ENCODE peak calls at places on chromosomes 3 and 15, in four cellular contexts. F is upper lobe of left lung, U is stomach, I is HL-60. O is an unnamed sample.
A peak's percentile ranks its signal among the peaks of the same experiment; 100 is the strongest.

GRCh38 chr3:14127516-14128161 is 2.8 kb downstream of the TMEM43 start:
- DNase-seq in F (no peak), U (no peak), I (no peak), O (no peak)

GRCh38 chr3:146682176-146682575 is 77.0 kb upstream of the PLSCR5 start:
- DNase-seq in F (no peak), U (no peak), I (no peak), O (no peak)

GRCh38 chr3:108319428-108320053 is 23.2 kb downstream of the HHLA2 start:
- DNase-seq in F (no peak), U (peak; percentile 63), I (no peak), O (no peak)

GRCh38 chr3:197564097-197564843 is 8.5 kb upstream of the BDH1 start:
- DNase-seq in F (no peak), U (no peak), I (no peak), O (no peak)

GRCh38 chr3:32820971-32821685 is 3.3 kb downstream of the TRIM71 start:
- DNase-seq in F (no peak), U (no peak), I (no peak), O (no peak)

GRCh38 chr3:48399387-48400172 is 27.6 kb downstream of the FBXW12 start:
- DNase-seq in F (peak; percentile 38), U (no peak), I (no peak), O (no peak)

GRCh38 chr3:64223809-64224570 is 1.3 kb downstream of the PRICKLE2 start:
- DNase-seq in F (no peak), U (no peak), I (no peak), O (no peak)

GRCh38 chr3:118380576-118380975 is 654.1 kb downstream of the IGSF11 start:
- DNase-seq in F (no peak), U (no peak), I (no peak), O (no peak)

GRCh38 chr15:63089260-63090043 is 32.2 kb upstream of the LACTB start:
- DNase-seq in F (no peak), U (no peak), I (no peak), O (peak; percentile 61)

GRCh38 chr3:185070491-185071335 is 82.1 kb downstream of the C3orf70 start:
- DNase-seq in F (no peak), U (no peak), I (no peak), O (no peak)

GRCh38 chr15:89998141-89998661 is 2.9 kb upstream of the ZNF710 start:
- DNase-seq in F (no peak), U (no peak), I (no peak), O (no peak)

GRCh38 chr3:102258666-102259227 is 176.1 kb upstream of the ZPLD1 start:
- DNase-seq in F (no peak), U (no peak), I (no peak), O (no peak)

GRCh38 chr3:130093741-130094391 is 12.2 kb downstream of the ALG1L2 start:
- DNase-seq in F (peak; percentile 77), U (no peak), I (peak; percentile 38), O (no peak)

GRCh38 chr3:7307410-7307809 is 446.5 kb downstream of the GRM7 start:
- DNase-seq in F (no peak), U (no peak), I (no peak), O (no peak)

GRCh38 chr3:58433400-58434169 is at the start of gene PDHB:
- DNase-seq in F (peak; percentile 97), U (peak; percentile 92), I (peak; percentile 82), O (peak; percentile 95)

GRCh38 chr3:179760944-179761343 is 108.1 kb downstream of the USP13 start:
- DNase-seq in F (no peak), U (no peak), I (peak; percentile 49), O (no peak)

GRCh38 chr3:129486057-129487035 is 42.1 kb upstream of the RHO start:
- DNase-seq in F (no peak), U (no peak), I (no peak), O (no peak)

GRCh38 chr3:38582941-38583645 is 66.4 kb downstream of the SCN5A start:
- DNase-seq in F (peak; percentile 38), U (peak; percentile 18), I (no peak), O (no peak)

GRCh38 chr15:52427804-52428203 is 100.9 kb downstream of the MYO5A start:
- DNase-seq in F (no peak), U (no peak), I (no peak), O (no peak)

GRCh38 chr3:120622870-120623718 is 27.0 kb downstream of the NDUFB4 start:
- DNase-seq in F (no peak), U (no peak), I (no peak), O (no peak)

GRCh38 chr3:21704796-21705195 is 46.2 kb downstream of the ZNF385D start:
- DNase-seq in F (no peak), U (no peak), I (no peak), O (no peak)

GRCh38 chr15:68687136-68687735 is 108.4 kb downstream of the CORO2B start:
- DNase-seq in F (no peak), U (no peak), I (no peak), O (no peak)

GRCh38 chr15:58361291-58361759 is 70.5 kb upstream of the LIPC start:
- DNase-seq in F (no peak), U (no peak), I (peak; percentile 63), O (no peak)

GRCh38 chr15:65856821-65857455 is 12.4 kb upstream of the RAB11A start:
- DNase-seq in F (no peak), U (peak; percentile 83), I (no peak), O (peak; percentile 84)

GRCh38 chr3:141050913-141051632 is at the start of gene SPSB4:
- DNase-seq in F (peak; percentile 92), U (no peak), I (peak; percentile 21), O (no peak)

GRCh38 chr15:85579957-85580694 is 199.7 kb downstream of the AKAP13 start:
- DNase-seq in F (no peak), U (peak; percentile 60), I (no peak), O (no peak)

GRCh38 chr3:127425505-127426443 is 137.9 kb upstream of the PRR20G start:
- DNase-seq in F (no peak), U (no peak), I (no peak), O (no peak)

GRCh38 chr3:52088445-52089367 is 32.3 kb upstream of the DUSP7 start:
- DNase-seq in F (no peak), U (no peak), I (peak; percentile 84), O (no peak)

DNA sequence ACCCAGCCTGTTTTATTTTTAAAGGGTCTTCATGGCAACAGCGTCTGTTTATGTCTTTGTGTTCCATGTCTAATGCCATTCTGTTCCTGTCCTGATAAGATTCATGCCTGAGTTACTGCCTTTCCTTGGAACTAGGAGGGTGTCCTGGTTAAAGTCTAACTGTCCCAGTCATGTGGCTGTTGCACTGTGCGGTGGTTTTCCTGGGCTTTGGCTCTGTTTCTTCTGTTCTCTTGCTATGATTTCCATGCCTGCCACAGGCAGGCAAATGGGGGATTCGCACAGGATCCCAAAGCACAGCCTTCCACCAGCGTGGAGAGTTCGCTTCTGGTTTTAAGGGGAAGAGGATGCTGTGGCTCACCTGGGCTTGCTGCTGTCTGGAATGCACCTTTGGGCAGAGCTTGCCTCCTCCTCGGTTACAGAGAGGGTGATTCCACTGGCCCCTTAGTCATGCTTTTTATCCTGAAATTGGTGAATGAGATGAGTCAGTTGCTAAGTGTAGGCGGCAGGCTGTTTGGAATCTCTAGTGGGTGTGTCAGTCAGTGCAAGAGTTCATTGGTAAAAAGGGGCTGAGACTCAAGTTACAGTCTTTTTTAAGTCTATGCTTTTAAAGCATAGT is 86.8 kb downstream of the CCK start:
- DNase-seq in F (no peak), U (no peak), I (no peak), O (no peak)
- TF ChIP-seq POLR2AphosphoS5 in F (no peak), U (peak; percentile 30), I (no peak), O (no peak)

GRCh38 chr3:193827039-193827669 is 234.1 kb downstream of the OPA1 start:
- DNase-seq in F (no peak), U (no peak), I (no peak), O (no peak)
- H3K27ac ChIP-seq in F (no peak overlapping the region), U (no peak overlapping the region), I (no peak overlapping the region), O (peak overlapping the region; percentile 67)

GRCh38 chr3:170699158-170700053 is 113.5 kb upstream of the SLC7A14 start:
- DNase-seq in F (no peak), U (no peak), I (no peak), O (no peak)

GRCh38 chr3:170697803-170698350 is 112.0 kb upstream of the SLC7A14 start:
- DNase-seq in F (no peak), U (no peak), I (no peak), O (no peak)

GRCh38 chr3:170701696-170702678 is 116.1 kb upstream of the SLC7A14 start:
- DNase-seq in F (no peak), U (no peak), I (no peak), O (no peak)

GRCh38 chr3:170697131-170697530 is 111.3 kb upstream of the SLC7A14 start:
- DNase-seq in F (no peak), U (no peak), I (no peak), O (no peak)

DNA sequence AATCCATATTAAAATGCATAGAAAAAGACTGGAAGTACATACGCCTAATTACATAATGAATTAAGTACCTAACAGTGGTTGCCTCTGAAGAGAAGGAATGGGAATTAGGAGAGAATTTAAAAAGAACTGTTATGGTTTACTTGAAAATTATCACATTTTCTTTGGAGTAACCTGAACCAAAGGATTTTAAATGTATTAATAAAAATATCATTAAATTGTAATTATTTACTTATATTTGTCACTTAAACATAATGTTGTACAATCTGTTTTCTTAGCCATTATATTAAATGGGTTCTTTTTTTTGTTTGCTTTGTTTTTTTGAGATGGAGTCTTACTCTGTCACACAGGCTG is 114.2 kb upstream of the SLC7A14 start:
- DNase-seq in F (no peak), U (no peak), I (no peak), O (no peak)
- TF ChIP-seq POLR2AphosphoS5 in F (no peak), U (no peak), I (no peak), O (no peak)

GRCh38 chr15:42270996-42271395 is 2.0 kb upstream of the GANC start:
- DNase-seq in F (no peak), U (no peak), I (no peak), O (no peak)
- H3K27ac ChIP-seq in F (peak overlapping the region; percentile 30), U (peak overlapping the region; percentile 1), I (no peak overlapping the region), O (no peak overlapping the region)

DNA sequence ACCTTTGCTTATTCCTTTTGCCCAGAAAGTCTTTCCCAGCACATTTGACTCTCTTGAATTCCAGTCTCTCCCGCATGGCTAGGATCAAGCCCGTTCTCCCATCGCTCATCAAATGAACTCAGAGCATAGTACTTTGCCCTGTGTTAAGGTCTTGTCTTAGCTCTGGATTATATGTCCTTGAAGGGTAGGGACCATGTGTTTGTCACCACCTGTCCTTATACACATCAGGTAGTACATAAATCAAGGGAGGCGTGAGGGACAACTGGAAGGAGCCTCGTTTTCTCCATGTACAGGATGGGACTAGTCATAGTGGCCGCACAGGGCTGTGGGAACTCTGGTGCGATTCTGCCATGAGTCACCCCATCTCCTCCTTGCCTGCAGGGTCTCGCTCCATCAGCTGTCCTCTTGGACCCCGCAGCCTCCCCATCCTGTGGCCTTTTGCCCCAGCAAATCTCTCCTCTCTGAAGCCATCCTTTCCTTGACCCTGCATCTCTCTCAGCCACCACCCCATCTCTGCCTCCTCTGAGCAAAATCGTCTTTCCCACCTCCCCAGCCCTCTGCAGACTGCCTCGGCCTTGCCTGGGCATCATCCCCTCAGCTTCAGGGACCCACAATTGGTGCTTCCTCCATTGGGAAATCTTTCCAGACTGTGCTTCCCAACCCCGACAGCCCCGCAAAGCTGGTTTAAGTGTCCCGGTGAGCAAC is 33.4 kb upstream of the RAB6B start:
- DNase-seq in F (no peak), U (no peak), I (no peak), O (no peak)
- TF ChIP-seq POLR2AphosphoS5 in F (no peak), U (no peak), I (no peak), O (no peak)

DNA sequence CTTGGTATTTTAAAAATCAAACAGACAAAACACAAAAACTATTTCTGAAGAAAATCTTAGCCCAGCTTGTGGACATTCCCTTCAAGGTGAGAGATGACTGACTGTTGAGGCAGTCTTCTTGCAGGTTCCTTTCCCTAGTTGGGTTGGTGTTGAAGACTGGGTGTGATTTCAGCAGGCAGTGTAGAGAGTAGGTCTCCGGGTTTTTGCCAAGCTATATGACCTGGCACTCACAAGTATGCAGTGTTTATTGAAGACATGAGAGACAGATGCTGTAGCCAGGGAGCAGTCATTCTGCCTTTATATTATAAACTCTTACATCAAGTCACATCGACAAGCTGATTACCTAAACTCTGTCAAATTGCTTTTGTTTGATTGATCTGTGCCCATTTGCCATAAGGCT is 17.5 kb downstream of the SENP8 start:
- DNase-seq in F (no peak), U (no peak), I (no peak), O (no peak)
- H3K27ac ChIP-seq in F (no peak overlapping the region), U (no peak overlapping the region), I (no peak overlapping the region), O (no peak overlapping the region)

O was measured in suprapubic skin.